ENCODE peak calls at places on chromosome 14, in ten cellular contexts. One of them, this sample, is unnamed.

GRCh38 chr14:88204221-88204620 is 118.8 kb downstream of the KCNK10 start:
- DNase-seq in Kasumi-1: no peak
- DNase-seq in NCI-H82: no peak
- DNase-seq in activated T-cell treated with anti-CD3 and anti-CD28 coated beads, Interleukin-2, amount 50 U/mL, for 48 hours: no peak
- DNase-seq in activated CD4-positive, CD25-positive, alpha-beta regulatory T cell: no peak
- DNase-seq in NAMALWA: no peak
- DNase-seq in activated CD4-positive, alpha-beta T cell treated with anti-CD3 and anti-CD28 coated beads for 48 hours: no peak
- DNase-seq in GM23338: no peak
- DNase-seq in CD4-positive, alpha-beta T cell: no peak
- DNase-seq in CD8-positive, alpha-beta memory T cell: no peak
- DNase-seq in this sample: no peak

GRCh38 chr14:75068294-75069020 is 984 bp upstream of the ZC2HC1C start:
- DNase-seq in CD4-positive, alpha-beta T cell: no peak
- DNase-seq in activated CD4-positive, CD25-positive, alpha-beta regulatory T cell: no peak
- DNase-seq in CD8-positive, alpha-beta memory T cell: no peak
- DNase-seq in Kasumi-1: no peak
- DNase-seq in activated CD4-positive, alpha-beta T cell treated with anti-CD3 and anti-CD28 coated beads for 48 hours: no peak
- DNase-seq in NAMALWA: no peak
- DNase-seq in GM23338: peak; percentile 40
- DNase-seq in activated T-cell treated with anti-CD3 and anti-CD28 coated beads, Interleukin-2, amount 50 U/mL, for 48 hours: no peak
- DNase-seq in NCI-H82: no peak
- DNase-seq in this sample: no peak

GRCh38 chr14:68846466-68846865 is 53.6 kb upstream of the ZFP36L1 start:
- DNase-seq in CD8-positive, alpha-beta memory T cell: no peak
- DNase-seq in NAMALWA: no peak
- DNase-seq in CD4-positive, alpha-beta T cell: no peak
- DNase-seq in activated T-cell treated with anti-CD3 and anti-CD28 coated beads, Interleukin-2, amount 50 U/mL, for 48 hours: no peak
- DNase-seq in activated CD4-positive, alpha-beta T cell treated with anti-CD3 and anti-CD28 coated beads for 48 hours: no peak
- DNase-seq in NCI-H82: no peak
- DNase-seq in Kasumi-1: no peak
- DNase-seq in GM23338: no peak
- DNase-seq in activated CD4-positive, CD25-positive, alpha-beta regulatory T cell: no peak
- DNase-seq in this sample: no peak

GRCh38 chr14:49893309-49894213 is 679 bp downstream of the ARF6 start:
- DNase-seq in Kasumi-1: no peak
- DNase-seq in CD4-positive, alpha-beta T cell: peak; percentile 58
- DNase-seq in activated CD4-positive, alpha-beta T cell treated with anti-CD3 and anti-CD28 coated beads for 48 hours: peak; percentile 91
- DNase-seq in activated T-cell treated with anti-CD3 and anti-CD28 coated beads, Interleukin-2, amount 50 U/mL, for 48 hours: peak; percentile 92
- DNase-seq in NCI-H82: peak; percentile 58
- DNase-seq in GM23338: peak; percentile 22
- DNase-seq in NAMALWA: peak; percentile 54
- DNase-seq in activated CD4-positive, CD25-positive, alpha-beta regulatory T cell: peak; percentile 66
- DNase-seq in CD8-positive, alpha-beta memory T cell: peak; percentile 87
- DNase-seq in this sample: no peak

GRCh38 chr14:70257526-70257925 is 68.8 kb upstream of the SLC8A3 start:
- DNase-seq in activated CD4-positive, CD25-positive, alpha-beta regulatory T cell: no peak
- DNase-seq in activated CD4-positive, alpha-beta T cell treated with anti-CD3 and anti-CD28 coated beads for 48 hours: peak; percentile 54
- DNase-seq in NCI-H82: peak; percentile 63
- DNase-seq in NAMALWA: peak; percentile 22
- DNase-seq in GM23338: peak; percentile 72
- DNase-seq in activated T-cell treated with anti-CD3 and anti-CD28 coated beads, Interleukin-2, amount 50 U/mL, for 48 hours: peak; percentile 49
- DNase-seq in Kasumi-1: peak; percentile 69
- DNase-seq in CD4-positive, alpha-beta T cell: no peak
- DNase-seq in CD8-positive, alpha-beta memory T cell: no peak
- DNase-seq in this sample: no peak

GRCh38 chr14:104321151-104322130 is 183.1 kb downstream of the KIF26A start:
- DNase-seq in NCI-H82: no peak
- DNase-seq in Kasumi-1: no peak
- DNase-seq in CD8-positive, alpha-beta memory T cell: no peak
- DNase-seq in NAMALWA: no peak
- DNase-seq in activated T-cell treated with anti-CD3 and anti-CD28 coated beads, Interleukin-2, amount 50 U/mL, for 48 hours: no peak
- DNase-seq in GM23338: no peak
- DNase-seq in CD4-positive, alpha-beta T cell: no peak
- DNase-seq in activated CD4-positive, CD25-positive, alpha-beta regulatory T cell: no peak
- DNase-seq in activated CD4-positive, alpha-beta T cell treated with anti-CD3 and anti-CD28 coated beads for 48 hours: no peak
- DNase-seq in this sample: no peak

GRCh38 chr14:96189288-96189711 is 15.3 kb upstream of the BDKRB2 start:
- DNase-seq in activated CD4-positive, CD25-positive, alpha-beta regulatory T cell: no peak
- DNase-seq in CD4-positive, alpha-beta T cell: no peak
- DNase-seq in GM23338: no peak
- DNase-seq in activated CD4-positive, alpha-beta T cell treated with anti-CD3 and anti-CD28 coated beads for 48 hours: no peak
- DNase-seq in Kasumi-1: no peak
- DNase-seq in NAMALWA: no peak
- DNase-seq in CD8-positive, alpha-beta memory T cell: no peak
- DNase-seq in NCI-H82: no peak
- DNase-seq in activated T-cell treated with anti-CD3 and anti-CD28 coated beads, Interleukin-2, amount 50 U/mL, for 48 hours: no peak
- DNase-seq in this sample: no peak

GRCh38 chr14:103528512-103529382 is at the start of gene TRMT61A:
- DNase-seq in activated CD4-positive, alpha-beta T cell treated with anti-CD3 and anti-CD28 coated beads for 48 hours: peak; percentile 81
- DNase-seq in NAMALWA: peak; percentile 66
- DNase-seq in NCI-H82: peak; percentile 91
- DNase-seq in GM23338: peak; percentile 90
- DNase-seq in activated CD4-positive, CD25-positive, alpha-beta regulatory T cell: peak; percentile 66
- DNase-seq in CD8-positive, alpha-beta memory T cell: peak; percentile 84
- DNase-seq in activated T-cell treated with anti-CD3 and anti-CD28 coated beads, Interleukin-2, amount 50 U/mL, for 48 hours: peak; percentile 84
- DNase-seq in Kasumi-1: peak; percentile 72
- DNase-seq in CD4-positive, alpha-beta T cell: peak; percentile 71
- DNase-seq in this sample: peak; percentile 51

GRCh38 chr14:79369359-79370332 is 841.7 kb downstream of the DIO2 start:
- DNase-seq in GM23338: no peak
- DNase-seq in Kasumi-1: no peak
- DNase-seq in NCI-H82: no peak
- DNase-seq in activated CD4-positive, alpha-beta T cell treated with anti-CD3 and anti-CD28 coated beads for 48 hours: no peak
- DNase-seq in CD8-positive, alpha-beta memory T cell: no peak
- DNase-seq in NAMALWA: no peak
- DNase-seq in activated T-cell treated with anti-CD3 and anti-CD28 coated beads, Interleukin-2, amount 50 U/mL, for 48 hours: no peak
- DNase-seq in CD4-positive, alpha-beta T cell: no peak
- DNase-seq in activated CD4-positive, CD25-positive, alpha-beta regulatory T cell: no peak
- DNase-seq in this sample: peak; percentile 92

GRCh38 chr14:56159066-56159465 is 40.9 kb downstream of the PELI2 start:
- DNase-seq in NCI-H82: no peak
- DNase-seq in activated T-cell treated with anti-CD3 and anti-CD28 coated beads, Interleukin-2, amount 50 U/mL, for 48 hours: no peak
- DNase-seq in CD8-positive, alpha-beta memory T cell: no peak
- DNase-seq in GM23338: no peak
- DNase-seq in NAMALWA: no peak
- DNase-seq in Kasumi-1: no peak
- DNase-seq in activated CD4-positive, CD25-positive, alpha-beta regulatory T cell: no peak
- DNase-seq in CD4-positive, alpha-beta T cell: no peak
- DNase-seq in activated CD4-positive, alpha-beta T cell treated with anti-CD3 and anti-CD28 coated beads for 48 hours: no peak
- DNase-seq in this sample: no peak

GRCh38 chr14:26765768-26766550 is 168.1 kb upstream of the NOVA1 start:
- DNase-seq in CD8-positive, alpha-beta memory T cell: no peak
- DNase-seq in Kasumi-1: no peak
- DNase-seq in activated T-cell treated with anti-CD3 and anti-CD28 coated beads, Interleukin-2, amount 50 U/mL, for 48 hours: no peak
- DNase-seq in activated CD4-positive, CD25-positive, alpha-beta regulatory T cell: no peak
- DNase-seq in CD4-positive, alpha-beta T cell: no peak
- DNase-seq in activated CD4-positive, alpha-beta T cell treated with anti-CD3 and anti-CD28 coated beads for 48 hours: no peak
- DNase-seq in GM23338: no peak
- DNase-seq in NCI-H82: no peak
- DNase-seq in NAMALWA: no peak
- DNase-seq in this sample: no peak

GRCh38 chr14:98138666-98139065 is 1133.3 kb downstream of the BCL11B start:
- DNase-seq in GM23338: peak; percentile 88
- DNase-seq in NCI-H82: peak; percentile 53
- DNase-seq in NAMALWA: peak; percentile 31
- DNase-seq in activated CD4-positive, CD25-positive, alpha-beta regulatory T cell: peak; percentile 42
- DNase-seq in CD8-positive, alpha-beta memory T cell: peak; percentile 80
- DNase-seq in activated T-cell treated with anti-CD3 and anti-CD28 coated beads, Interleukin-2, amount 50 U/mL, for 48 hours: peak; percentile 73
- DNase-seq in activated CD4-positive, alpha-beta T cell treated with anti-CD3 and anti-CD28 coated beads for 48 hours: peak; percentile 74
- DNase-seq in Kasumi-1: peak; percentile 3
- DNase-seq in CD4-positive, alpha-beta T cell: peak; percentile 56
- DNase-seq in this sample: no peak

GRCh38 chr14:26138764-26139445 is 458.9 kb downstream of the NOVA1 start:
- DNase-seq in activated CD4-positive, alpha-beta T cell treated with anti-CD3 and anti-CD28 coated beads for 48 hours: no peak
- DNase-seq in CD8-positive, alpha-beta memory T cell: no peak
- DNase-seq in Kasumi-1: no peak
- DNase-seq in NAMALWA: no peak
- DNase-seq in GM23338: peak; percentile 15
- DNase-seq in activated T-cell treated with anti-CD3 and anti-CD28 coated beads, Interleukin-2, amount 50 U/mL, for 48 hours: no peak
- DNase-seq in CD4-positive, alpha-beta T cell: no peak
- DNase-seq in NCI-H82: peak; percentile 27
- DNase-seq in activated CD4-positive, CD25-positive, alpha-beta regulatory T cell: no peak
- DNase-seq in this sample: no peak

GRCh38 chr14:102659797-102660196 is 67.3 kb downstream of the RCOR1 start:
- DNase-seq in activated CD4-positive, alpha-beta T cell treated with anti-CD3 and anti-CD28 coated beads for 48 hours: no peak
- DNase-seq in NAMALWA: no peak
- DNase-seq in CD4-positive, alpha-beta T cell: no peak
- DNase-seq in CD8-positive, alpha-beta memory T cell: no peak
- DNase-seq in GM23338: no peak
- DNase-seq in Kasumi-1: no peak
- DNase-seq in activated T-cell treated with anti-CD3 and anti-CD28 coated beads, Interleukin-2, amount 50 U/mL, for 48 hours: no peak
- DNase-seq in NCI-H82: no peak
- DNase-seq in activated CD4-positive, CD25-positive, alpha-beta regulatory T cell: no peak
- DNase-seq in this sample: no peak

GRCh38 chr14:22338381-22338780 is 250.6 kb downstream of the DAD1 start:
- DNase-seq in Kasumi-1: no peak
- DNase-seq in CD4-positive, alpha-beta T cell: no peak
- DNase-seq in GM23338: no peak
- DNase-seq in activated T-cell treated with anti-CD3 and anti-CD28 coated beads, Interleukin-2, amount 50 U/mL, for 48 hours: no peak
- DNase-seq in activated CD4-positive, alpha-beta T cell treated with anti-CD3 and anti-CD28 coated beads for 48 hours: no peak
- DNase-seq in NCI-H82: no peak
- DNase-seq in activated CD4-positive, CD25-positive, alpha-beta regulatory T cell: no peak
- DNase-seq in CD8-positive, alpha-beta memory T cell: no peak
- DNase-seq in NAMALWA: no peak
- DNase-seq in this sample: no peak

GRCh38 chr14:36454599-36455240 is 65.3 kb downstream of the NKX2-1 start:
- DNase-seq in CD4-positive, alpha-beta T cell: no peak
- DNase-seq in activated T-cell treated with anti-CD3 and anti-CD28 coated beads, Interleukin-2, amount 50 U/mL, for 48 hours: no peak
- DNase-seq in NCI-H82: no peak
- DNase-seq in activated CD4-positive, CD25-positive, alpha-beta regulatory T cell: no peak
- DNase-seq in Kasumi-1: no peak
- DNase-seq in activated CD4-positive, alpha-beta T cell treated with anti-CD3 and anti-CD28 coated beads for 48 hours: no peak
- DNase-seq in GM23338: no peak
- DNase-seq in NAMALWA: no peak
- DNase-seq in CD8-positive, alpha-beta memory T cell: no peak
- DNase-seq in this sample: no peak

GRCh38 chr14:77603654-77604270 is 12.7 kb downstream of the SPTLC2 start:
- DNase-seq in GM23338: no peak
- DNase-seq in NAMALWA: no peak
- DNase-seq in CD8-positive, alpha-beta memory T cell: no peak
- DNase-seq in CD4-positive, alpha-beta T cell: no peak
- DNase-seq in activated CD4-positive, alpha-beta T cell treated with anti-CD3 and anti-CD28 coated beads for 48 hours: no peak
- DNase-seq in activated T-cell treated with anti-CD3 and anti-CD28 coated beads, Interleukin-2, amount 50 U/mL, for 48 hours: peak; percentile 29
- DNase-seq in Kasumi-1: peak; percentile 82
- DNase-seq in activated CD4-positive, CD25-positive, alpha-beta regulatory T cell: no peak
- DNase-seq in NCI-H82: peak; percentile 71
- DNase-seq in this sample: no peak

GRCh38 chr14:60648934-60649814 is at the start of gene SIX1:
- DNase-seq in activated CD4-positive, alpha-beta T cell treated with anti-CD3 and anti-CD28 coated beads for 48 hours: peak; percentile 53
- DNase-seq in activated T-cell treated with anti-CD3 and anti-CD28 coated beads, Interleukin-2, amount 50 U/mL, for 48 hours: no peak
- DNase-seq in NCI-H82: peak; percentile 87
- DNase-seq in activated CD4-positive, CD25-positive, alpha-beta regulatory T cell: no peak
- DNase-seq in Kasumi-1: peak; percentile 33
- DNase-seq in CD8-positive, alpha-beta memory T cell: no peak
- DNase-seq in GM23338: peak; percentile 97
- DNase-seq in NAMALWA: no peak
- DNase-seq in CD4-positive, alpha-beta T cell: no peak
- DNase-seq in this sample: peak; percentile 79

GRCh38 chr14:96754845-96755184 is 42.4 kb upstream of the VRK1 start:
- DNase-seq in NAMALWA: no peak
- DNase-seq in activated CD4-positive, CD25-positive, alpha-beta regulatory T cell: no peak
- DNase-seq in activated T-cell treated with anti-CD3 and anti-CD28 coated beads, Interleukin-2, amount 50 U/mL, for 48 hours: no peak
- DNase-seq in NCI-H82: peak; percentile 100
- DNase-seq in CD8-positive, alpha-beta memory T cell: no peak
- DNase-seq in GM23338: peak; percentile 46
- DNase-seq in Kasumi-1: no peak
- DNase-seq in CD4-positive, alpha-beta T cell: no peak
- DNase-seq in activated CD4-positive, alpha-beta T cell treated with anti-CD3 and anti-CD28 coated beads for 48 hours: no peak
- DNase-seq in this sample: no peak

GRCh38 chr14:101980251-101980650 is 15.9 kb downstream of the DYNC1H1 start:
- DNase-seq in NAMALWA: no peak
- DNase-seq in CD8-positive, alpha-beta memory T cell: no peak
- DNase-seq in Kasumi-1: no peak
- DNase-seq in NCI-H82: no peak
- DNase-seq in CD4-positive, alpha-beta T cell: no peak
- DNase-seq in activated T-cell treated with anti-CD3 and anti-CD28 coated beads, Interleukin-2, amount 50 U/mL, for 48 hours: no peak
- DNase-seq in GM23338: no peak
- DNase-seq in activated CD4-positive, CD25-positive, alpha-beta regulatory T cell: no peak
- DNase-seq in activated CD4-positive, alpha-beta T cell treated with anti-CD3 and anti-CD28 coated beads for 48 hours: no peak
- DNase-seq in this sample: no peak

GRCh38 chr14:64990291-64990690 is 3.6 kb downstream of the FNTB start:
- DNase-seq in activated CD4-positive, alpha-beta T cell treated with anti-CD3 and anti-CD28 coated beads for 48 hours: no peak
- DNase-seq in activated T-cell treated with anti-CD3 and anti-CD28 coated beads, Interleukin-2, amount 50 U/mL, for 48 hours: no peak
- DNase-seq in Kasumi-1: peak; percentile 66
- DNase-seq in NCI-H82: no peak
- DNase-seq in NAMALWA: no peak
- DNase-seq in GM23338: no peak
- DNase-seq in CD4-positive, alpha-beta T cell: no peak
- DNase-seq in activated CD4-positive, CD25-positive, alpha-beta regulatory T cell: no peak
- DNase-seq in CD8-positive, alpha-beta memory T cell: no peak
- DNase-seq in this sample: no peak

GRCh38 chr14:101459392-101459900 is 101.8 kb upstream of the DIO3 start:
- DNase-seq in activated CD4-positive, CD25-positive, alpha-beta regulatory T cell: no peak
- DNase-seq in CD8-positive, alpha-beta memory T cell: no peak
- DNase-seq in Kasumi-1: no peak
- DNase-seq in CD4-positive, alpha-beta T cell: no peak
- DNase-seq in activated T-cell treated with anti-CD3 and anti-CD28 coated beads, Interleukin-2, amount 50 U/mL, for 48 hours: no peak
- DNase-seq in NAMALWA: no peak
- DNase-seq in NCI-H82: no peak
- DNase-seq in activated CD4-positive, alpha-beta T cell treated with anti-CD3 and anti-CD28 coated beads for 48 hours: no peak
- DNase-seq in GM23338: no peak
- DNase-seq in this sample: no peak

GRCh38 chr14:91252901-91253794 is 8.6 kb upstream of the GPR68 start:
- DNase-seq in activated T-cell treated with anti-CD3 and anti-CD28 coated beads, Interleukin-2, amount 50 U/mL, for 48 hours: peak; percentile 47
- DNase-seq in CD8-positive, alpha-beta memory T cell: peak; percentile 69
- DNase-seq in Kasumi-1: no peak
- DNase-seq in NCI-H82: peak; percentile 41
- DNase-seq in NAMALWA: no peak
- DNase-seq in GM23338: peak; percentile 88
- DNase-seq in activated CD4-positive, alpha-beta T cell treated with anti-CD3 and anti-CD28 coated beads for 48 hours: peak; percentile 38
- DNase-seq in CD4-positive, alpha-beta T cell: no peak
- DNase-seq in activated CD4-positive, CD25-positive, alpha-beta regulatory T cell: no peak
- DNase-seq in this sample: no peak

GRCh38 chr14:42930058-42930457 is 1323.4 kb downstream of the LRFN5 start:
- DNase-seq in CD8-positive, alpha-beta memory T cell: no peak
- DNase-seq in GM23338: peak; percentile 3
- DNase-seq in activated CD4-positive, CD25-positive, alpha-beta regulatory T cell: no peak
- DNase-seq in CD4-positive, alpha-beta T cell: no peak
- DNase-seq in activated CD4-positive, alpha-beta T cell treated with anti-CD3 and anti-CD28 coated beads for 48 hours: no peak
- DNase-seq in Kasumi-1: peak; percentile 83
- DNase-seq in activated T-cell treated with anti-CD3 and anti-CD28 coated beads, Interleukin-2, amount 50 U/mL, for 48 hours: no peak
- DNase-seq in NAMALWA: peak; percentile 0
- DNase-seq in NCI-H82: peak; percentile 4
- DNase-seq in this sample: no peak

GRCh38 chr14:31777312-31777711 is 216.1 kb downstream of the NUBPL start:
- DNase-seq in CD4-positive, alpha-beta T cell: no peak
- DNase-seq in NAMALWA: no peak
- DNase-seq in activated CD4-positive, alpha-beta T cell treated with anti-CD3 and anti-CD28 coated beads for 48 hours: no peak
- DNase-seq in activated T-cell treated with anti-CD3 and anti-CD28 coated beads, Interleukin-2, amount 50 U/mL, for 48 hours: no peak
- DNase-seq in NCI-H82: no peak
- DNase-seq in GM23338: no peak
- DNase-seq in Kasumi-1: no peak
- DNase-seq in activated CD4-positive, CD25-positive, alpha-beta regulatory T cell: no peak
- DNase-seq in CD8-positive, alpha-beta memory T cell: no peak
- DNase-seq in this sample: no peak

GRCh38 chr14:68279777-68280233 is 460.2 kb downstream of the RAD51B start:
- DNase-seq in NCI-H82: no peak
- DNase-seq in CD8-positive, alpha-beta memory T cell: no peak
- DNase-seq in activated CD4-positive, alpha-beta T cell treated with anti-CD3 and anti-CD28 coated beads for 48 hours: no peak
- DNase-seq in activated T-cell treated with anti-CD3 and anti-CD28 coated beads, Interleukin-2, amount 50 U/mL, for 48 hours: no peak
- DNase-seq in CD4-positive, alpha-beta T cell: no peak
- DNase-seq in Kasumi-1: no peak
- DNase-seq in GM23338: no peak
- DNase-seq in activated CD4-positive, CD25-positive, alpha-beta regulatory T cell: no peak
- DNase-seq in NAMALWA: peak; percentile 84
- DNase-seq in this sample: no peak

GRCh38 chr14:38721822-38722431 is 381.1 kb downstream of the SEC23A start:
- DNase-seq in NCI-H82: peak; percentile 74
- DNase-seq in activated CD4-positive, CD25-positive, alpha-beta regulatory T cell: no peak
- DNase-seq in CD4-positive, alpha-beta T cell: no peak
- DNase-seq in NAMALWA: peak; percentile 53
- DNase-seq in activated T-cell treated with anti-CD3 and anti-CD28 coated beads, Interleukin-2, amount 50 U/mL, for 48 hours: peak; percentile 59
- DNase-seq in Kasumi-1: peak; percentile 75
- DNase-seq in activated CD4-positive, alpha-beta T cell treated with anti-CD3 and anti-CD28 coated beads for 48 hours: peak; percentile 53
- DNase-seq in CD8-positive, alpha-beta memory T cell: no peak
- DNase-seq in GM23338: peak; percentile 87
- DNase-seq in this sample: peak; percentile 15

GRCh38 chr14:21043387-21044105 is 1.4 kb downstream of the RNASE7 start:
- DNase-seq in NCI-H82: no peak
- DNase-seq in activated CD4-positive, CD25-positive, alpha-beta regulatory T cell: no peak
- DNase-seq in activated T-cell treated with anti-CD3 and anti-CD28 coated beads, Interleukin-2, amount 50 U/mL, for 48 hours: no peak
- DNase-seq in Kasumi-1: no peak
- DNase-seq in GM23338: no peak
- DNase-seq in CD8-positive, alpha-beta memory T cell: no peak
- DNase-seq in NAMALWA: no peak
- DNase-seq in CD4-positive, alpha-beta T cell: no peak
- DNase-seq in activated CD4-positive, alpha-beta T cell treated with anti-CD3 and anti-CD28 coated beads for 48 hours: no peak
- DNase-seq in this sample: no peak

This sample was measured in non-pigmented ciliary epithelial cell.